ENCODE peak calls at places on chromosomes 5 and 9, in four cellular contexts. Q is A549, U is SK-N-SH, F is K562. S is an unnamed sample.

GRCh38 chr9:115531410-115532130 is 413.6 kb upstream of the TNC start:
- DNase-seq in Q (no peak), U (no peak), F (no peak), S (no peak)

GRCh38 chr9:35526087-35526801 is 36.3 kb downstream of the RUSC2 start:
- DNase-seq in Q (no peak), U (no peak), F (no peak), S (no peak)

GRCh38 chr5:35198096-35198495 is 32.2 kb downstream of the PRLR start:
- DNase-seq in Q (no peak), U (peak), F (no peak), S (no peak)

GRCh38 chr9:116491219-116491618 is 195.9 kb upstream of the TRIM32 start:
- DNase-seq in Q (no peak), U (no peak), F (no peak), S (no peak)

GRCh38 chr9:83199240-83199639 is 136.3 kb upstream of the RASEF start:
- DNase-seq in Q (peak), U (peak), F (no peak), S (no peak)

GRCh38 chr9:34651286-34651685 is 699 bp upstream of the IL11RA start:
- DNase-seq in Q (no peak), U (no peak), F (no peak), S (no peak)

GRCh38 chr9:127506814-127507750 is 55.8 kb downstream of the LRSAM1 start:
- DNase-seq in Q (no peak), U (peak), F (peak), S (no peak)

GRCh38 chr5:143456952-143457547 is 53.6 kb upstream of the NR3C1 start:
- DNase-seq in Q (peak), U (no peak), F (no peak), S (no peak)

GRCh38 chr5:131423056-131423455 is 159.2 kb downstream of the CDC42SE2 start:
- DNase-seq in Q (peak), U (peak), F (no peak), S (no peak)

GRCh38 chr5:157309796-157310195 is 43.9 kb downstream of the CYFIP2 start:
- DNase-seq in Q (no peak), U (no peak), F (no peak), S (no peak)

DNA sequence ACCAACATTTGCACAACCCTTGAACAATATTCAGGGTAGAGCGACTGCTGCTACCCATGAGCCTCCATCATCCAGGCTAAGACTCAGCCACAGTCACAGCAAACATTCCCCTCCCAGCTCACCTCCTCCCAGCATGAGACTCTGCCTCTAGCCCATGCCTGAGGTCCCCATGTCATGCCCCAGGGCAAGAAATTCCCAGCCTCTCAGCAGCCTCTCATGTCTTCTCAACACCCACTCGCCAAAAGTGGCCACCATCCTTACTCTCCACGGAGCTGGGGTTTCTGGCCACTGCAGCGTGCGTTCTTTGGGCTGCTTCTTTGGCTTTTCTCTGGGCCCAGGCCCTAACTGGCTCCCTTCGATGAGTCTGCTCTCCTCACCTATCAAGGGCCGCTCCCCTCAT is 82.2 kb downstream of the NSUN2 start:
- DNase-seq in Q (no peak), U (no peak), F (no peak), S (no peak)
- TF ChIP-seq RCOR1 in Q (no peak), U (no peak), F (no peak), S (no peak)

DNA sequence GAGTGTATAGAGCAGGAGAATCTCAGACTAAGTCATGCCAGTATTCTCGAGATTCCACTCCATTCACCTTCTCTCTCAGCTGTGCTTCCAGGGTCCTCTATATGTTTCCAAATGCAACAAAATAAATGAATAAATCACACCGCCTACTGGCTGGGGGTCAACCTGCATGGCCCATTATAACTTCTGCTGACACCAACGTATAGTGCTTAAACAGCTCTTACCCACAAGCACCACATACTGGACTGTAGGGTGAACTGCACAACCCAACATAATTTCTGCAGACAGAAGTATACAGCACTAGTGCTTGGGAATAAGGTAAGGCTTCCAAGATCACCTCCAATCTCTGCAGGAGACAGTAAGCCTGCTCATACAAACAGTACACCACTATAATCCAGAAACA is 33.1 kb upstream of the HTR4 start:
- DNase-seq in Q (no peak), U (no peak), F (peak), S (no peak)
- TF ChIP-seq RCOR1 in Q (no peak), U (no peak), F (no peak), S (no peak)

GRCh38 chr9:31519826-31520225 is 864.6 kb upstream of the ACO1 start:
- DNase-seq in Q (no peak), U (no peak), F (no peak), S (no peak)
- TF ChIP-seq RCOR1 in Q (no peak), U (no peak), F (no peak), S (no peak)

GRCh38 chr5:180600554-180601041 is 9.3 kb upstream of the SCGB3A1 start:
- DNase-seq in Q (no peak), U (peak), F (no peak), S (no peak)
- TF ChIP-seq RCOR1 in Q (no peak), U (no peak), F (no peak), S (no peak)

GRCh38 chr9:108991479-108991878 is 21.8 kb downstream of the CTNNAL1 start:
- DNase-seq in Q (no peak), U (no peak), F (no peak), S (no peak)
- TF ChIP-seq RCOR1 in Q (no peak), U (no peak), F (no peak), S (no peak)

GRCh38 chr5:95537501-95537900 is 17.3 kb downstream of the SKIC3 start:
- DNase-seq in Q (no peak), U (no peak), F (no peak), S (no peak)
- TF ChIP-seq RCOR1 in Q (no peak), U (no peak), F (no peak), S (no peak)

DNA sequence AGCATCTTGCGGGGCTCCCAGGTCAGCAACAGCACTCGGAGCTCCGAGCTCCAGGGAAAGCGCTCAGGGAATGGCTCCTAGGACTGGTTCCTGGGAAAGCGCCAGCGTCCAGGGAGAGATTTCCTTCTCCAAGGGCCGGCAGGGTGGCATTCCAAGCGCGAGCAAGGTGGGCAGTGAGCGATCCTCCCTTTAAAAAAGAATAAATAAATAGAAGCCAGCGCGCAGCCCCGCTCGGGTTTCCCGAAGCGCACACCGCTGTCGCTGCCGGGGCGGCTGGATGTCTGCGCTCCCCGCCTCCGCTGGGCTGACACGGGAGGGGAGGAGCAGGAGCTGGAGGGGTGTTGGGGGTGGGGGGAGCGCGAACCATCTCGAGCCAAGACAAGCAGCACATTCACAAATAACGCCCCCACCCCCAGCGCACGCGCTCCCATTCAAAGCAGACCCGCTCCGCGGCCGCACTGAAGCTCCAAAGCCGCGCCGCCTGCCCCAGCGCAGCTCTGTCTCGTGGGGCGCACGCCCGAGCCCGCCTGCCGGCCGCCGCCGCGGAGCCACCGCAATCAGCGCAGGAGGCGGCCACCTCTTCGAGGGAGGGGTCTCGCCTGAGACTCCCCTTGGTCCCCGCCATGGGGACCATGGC is 327.5 kb downstream of the SH3GL2 start:
- DNase-seq in Q (no peak), U (peak), F (no peak), S (no peak)
- TF ChIP-seq RCOR1 in Q (no peak), U (no peak), F (no peak), S (no peak)

DNA sequence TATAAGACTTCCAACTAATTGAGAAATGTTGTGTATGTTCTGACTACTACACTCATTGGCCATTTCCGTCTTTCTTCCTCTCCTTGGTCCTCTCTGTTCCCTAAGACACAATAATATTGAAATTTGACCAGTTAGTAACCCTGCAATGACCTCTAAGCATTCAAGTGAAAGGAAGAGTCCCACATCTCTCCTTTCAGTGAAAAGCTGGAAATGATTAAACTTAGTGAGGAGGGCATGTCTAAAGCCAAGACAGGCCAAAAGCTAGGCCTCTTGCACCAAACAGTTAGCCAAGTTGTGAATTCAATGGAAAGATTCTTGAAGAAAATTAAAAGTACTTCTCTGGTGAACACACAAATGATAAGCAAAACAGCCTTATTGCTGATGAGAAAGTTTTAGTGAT is 122.5 kb downstream of the PRR16 start:
- DNase-seq in Q (no peak), U (no peak), F (no peak), S (no peak)
- TF ChIP-seq RCOR1 in Q (no peak), U (no peak), F (no peak), S (no peak)

GRCh38 chr5:10600629-10601245 is 36.9 kb downstream of the ANKRD33B start:
- DNase-seq in Q (no peak), U (no peak), F (no peak), S (no peak)
- TF ChIP-seq RCOR1 in Q (no peak), U (no peak), F (no peak), S (no peak)